ENCODE peak calls at places on chromosome 17, in five cellular contexts. Q, N, J, M and Y are unnamed samples.

GRCh38 chr17:75313941-75314550 is 24.8 kb upstream of the SLC25A19 start:
- DNase-seq in Q (no peak), N (no peak), J (no peak), M (no peak), Y (no peak)

GRCh38 chr17:45270828-45271418 is 9.0 kb upstream of the SPATA32 start:
- DNase-seq in Q (no peak), N (no peak), J (peak), M (no peak), Y (peak)

GRCh38 chr17:57477483-57478357 is 221.4 kb downstream of the MSI2 start:
- DNase-seq in Q (no peak), N (no peak), J (no peak), M (no peak), Y (peak)

GRCh38 chr17:17091856-17092756 is 49.8 kb downstream of the MPRIP start:
- DNase-seq in Q (no peak), N (peak), J (no peak), M (no peak), Y (no peak)

GRCh38 chr17:73872816-73873215 is 228.6 kb upstream of the SDK2 start:
- DNase-seq in Q (no peak), N (no peak), J (no peak), M (no peak), Y (no peak)

GRCh38 chr17:17402558-17402957 is 74.2 kb upstream of the MED9 start:
- DNase-seq in Q (no peak), N (no peak), J (no peak), M (no peak), Y (no peak)

GRCh38 chr17:29257756-29258155 is 11.1 kb downstream of the CRYBA1 start:
- DNase-seq in Q (no peak), N (no peak), J (no peak), M (no peak), Y (no peak)

GRCh38 chr17:30232015-30232821 is 3.3 kb downstream of the SLC6A4 start:
- DNase-seq in Q (no peak), N (no peak), J (peak), M (no peak), Y (no peak)

GRCh38 chr17:45284176-45285140 is 22.6 kb upstream of the SPATA32 start:
- DNase-seq in Q (no peak), N (no peak), J (peak), M (no peak), Y (no peak)

GRCh38 chr17:51258756-51259573 is 884 bp downstream of the MBTD1 start:
- DNase-seq in Q (no peak), N (no peak), J (peak), M (no peak), Y (peak)

GRCh38 chr17:7393613-7394451 is 493 bp downstream of the PLSCR3 start:
- DNase-seq in Q (no peak), N (peak), J (peak), M (no peak), Y (no peak)

GRCh38 chr17:17141860-17142552 is 64.1 kb downstream of the PLD6 start:
- DNase-seq in Q (no peak), N (no peak), J (peak), M (no peak), Y (peak)

GRCh38 chr17:50840311-50840851 is 5.0 kb downstream of the WFIKKN2 start:
- DNase-seq in Q (no peak), N (peak), J (peak), M (no peak), Y (no peak)

GRCh38 chr17:222172-222571 is 40.7 kb upstream of the DOC2B start:
- DNase-seq in Q (no peak), N (peak), J (no peak), M (no peak), Y (no peak)

GRCh38 chr17:219696-220095 is 38.2 kb upstream of the DOC2B start:
- DNase-seq in Q (no peak), N (no peak), J (no peak), M (no peak), Y (no peak)

GRCh38 chr17:216625-217024 is 35.2 kb upstream of the DOC2B start:
- DNase-seq in Q (no peak), N (peak), J (no peak), M (no peak), Y (no peak)

GRCh38 chr17:214881-215331 is 33.5 kb upstream of the DOC2B start:
- DNase-seq in Q (no peak), N (peak), J (no peak), M (no peak), Y (no peak)

DNA sequence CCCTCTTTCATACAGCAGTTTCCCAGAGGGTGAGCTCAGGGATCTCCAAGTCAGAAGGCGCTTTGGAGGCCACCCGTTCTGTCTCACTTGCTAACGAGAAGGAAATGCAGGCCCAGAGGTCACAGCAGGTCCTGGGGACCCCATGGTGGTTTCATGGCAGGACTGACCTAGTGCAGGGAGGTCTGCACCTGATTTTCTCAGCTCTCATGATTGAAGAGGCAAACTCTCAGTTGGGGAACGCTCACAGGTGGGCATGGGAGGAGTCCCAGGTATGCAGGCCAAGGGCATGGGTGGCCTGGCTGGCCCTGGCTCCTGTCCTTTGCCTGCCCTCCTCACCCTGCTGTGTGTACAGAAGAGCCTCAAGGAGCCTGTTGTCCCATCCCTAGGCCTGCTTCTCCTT is 37.3 kb upstream of the DOC2B start:
- DNase-seq in Q (no peak), N (peak), J (no peak), M (no peak), Y (no peak)
- H3K27ac ChIP-seq in Q (no peak), N (no peak), J (no peak), M (no peak), Y (no peak)

GRCh38 chr17:40471856-40472732 is 28.8 kb downstream of the IGFBP4 start:
- DNase-seq in Q (no peak), N (no peak), J (no peak), M (no peak), Y (no peak)
- H3K27ac ChIP-seq in Q (no peak), N (no peak), J (no peak), M (no peak), Y (no peak)

GRCh38 chr17:42543190-42544079 is 7.4 kb downstream of the NAGLU start:
- DNase-seq in Q (no peak), N (no peak), J (no peak), M (no peak), Y (no peak)
- H3K27ac ChIP-seq in Q (no peak), N (no peak), J (no peak), M (no peak), Y (peak)

GRCh38 chr17:8435245-8436168 is at the start of gene NDEL1:
- DNase-seq in Q (peak), N (peak), J (peak), M (peak), Y (peak)

GRCh38 chr17:8426094-8426720 is 9.5 kb upstream of the NDEL1 start:
- DNase-seq in Q (no peak), N (no peak), J (peak), M (no peak), Y (no peak)

GRCh38 chr17:8436169-8436932 is 667 bp downstream of the NDEL1 start:
- DNase-seq in Q (peak), N (peak), J (peak), M (peak), Y (peak)

GRCh38 chr17:8426802-8427201 is 8.9 kb upstream of the NDEL1 start:
- DNase-seq in Q (no peak), N (no peak), J (peak), M (no peak), Y (no peak)

GRCh38 chr17:8430966-8431365 is 4.7 kb upstream of the NDEL1 start:
- DNase-seq in Q (peak), N (peak), J (peak), M (no peak), Y (no peak)
- H3K27ac ChIP-seq in Q (peak), N (peak), J (no peak), M (peak), Y (no peak)

GRCh38 chr17:69030145-69030544 is 30.6 kb downstream of the ABCA9 start:
- DNase-seq in Q (no peak), N (no peak), J (no peak), M (no peak), Y (no peak)
- H3K27ac ChIP-seq in Q (no peak), N (no peak), J (no peak), M (no peak), Y (no peak)

GRCh38 chr17:27218719-27219488 is 75.0 kb upstream of the WSB1 start:
- DNase-seq in Q (no peak), N (no peak), J (no peak), M (no peak), Y (no peak)

GRCh38 chr17:27222515-27222914 is 71.4 kb upstream of the WSB1 start:
- DNase-seq in Q (no peak), N (no peak), J (no peak), M (no peak), Y (no peak)

GRCh38 chr17:27216836-27217235 is 77.1 kb upstream of the WSB1 start:
- DNase-seq in Q (no peak), N (no peak), J (no peak), M (no peak), Y (no peak)

GRCh38 chr17:27218041-27218440 is 75.9 kb upstream of the WSB1 start:
- DNase-seq in Q (no peak), N (no peak), J (no peak), M (no peak), Y (no peak)

GRCh38 chr17:27217631-27218030 is 76.3 kb upstream of the WSB1 start:
- DNase-seq in Q (no peak), N (no peak), J (no peak), M (no peak), Y (no peak)
- H3K27ac ChIP-seq in Q (no peak), N (no peak), J (no peak), M (no peak), Y (no peak)